ENCODE peak calls at places on chromosomes 13 and 19, in nine cellular contexts. B is psoas muscle; N is HCT116; P is mammary epithelial cell; Z is stomach; A is heart left ventricle; I is hepatocyte; D is CD8-positive, alpha-beta T cell; X is AG04450. W is an unnamed sample. For H3K9me3, the result is how much of the 10 kb centered on the place peaks cover.

GRCh38 chr13:107348471-107348870 is 780.5 kb upstream of the ARGLU1 start:
- DNase-seq in I (no peak), B (no peak), A (no peak), Z (no peak), X (no peak), P (no peak), D (no peak), N (no peak), W (no peak)

GRCh38 chr13:48741377-48741776 is 87.6 kb downstream of the CYSLTR2 start:
- DNase-seq in D (no peak), I (no peak), X (no peak), P (peak), B (no peak), Z (no peak), N (no peak), A (no peak), W (no peak)

GRCh38 chr13:42014119-42014518 is 34.3 kb upstream of the DGKH start:
- DNase-seq in I (no peak), P (no peak), B (no peak), Z (no peak), N (no peak), D (no peak), A (no peak), X (no peak), W (no peak)

GRCh38 chr19:4633140-4633967 is 6.0 kb upstream of the TNFAIP8L1 start:
- DNase-seq in D (peak), I (peak), X (peak), A (peak), Z (peak), N (peak), P (peak), B (peak), W (peak)

GRCh38 chr19:49434907-49435577 is 6.3 kb downstream of the SLC17A7 start:
- DNase-seq in B (no peak), I (no peak), N (no peak), D (no peak), X (no peak), A (no peak), P (no peak), Z (no peak), W (no peak)

GRCh38 chr13:84362777-84363176 is 480.5 kb upstream of the SLITRK1 start:
- DNase-seq in I (no peak), P (peak), Z (no peak), D (no peak), X (no peak), A (no peak), B (no peak), N (no peak), W (no peak)

GRCh38 chr19:10593820-10594637 is 6.9 kb upstream of the AP1M2 start:
- DNase-seq in P (no peak), Z (no peak), N (no peak), I (no peak), B (no peak), D (no peak), X (no peak), A (no peak), W (no peak)

GRCh38 chr13:28564030-28564429 is 69.1 kb upstream of the FLT1 start:
- DNase-seq in I (no peak), X (no peak), B (no peak), A (no peak), D (no peak), Z (no peak), P (peak), N (no peak), W (peak)

GRCh38 chr19:49862411-49863253 is 4.7 kb downstream of the PNKP start:
- DNase-seq in P (no peak), D (no peak), B (no peak), N (no peak), I (no peak), A (no peak), X (no peak), Z (no peak), W (no peak)

GRCh38 chr19:3494051-3494450 is 6.4 kb downstream of the DOHH start:
- DNase-seq in A (no peak), P (no peak), D (peak), B (no peak), N (no peak), X (no peak), I (no peak), Z (peak), W (no peak)

GRCh38 chr19:38713227-38713649 is 31.0 kb downstream of the CAPN12 start:
- DNase-seq in Z (peak), A (peak), P (no peak), B (peak), D (no peak), I (no peak), X (no peak), N (no peak), W (no peak)

GRCh38 chr13:105908581-105908980 is 626.9 kb downstream of the EFNB2 start:
- DNase-seq in X (no peak), Z (no peak), D (no peak), P (no peak), I (no peak), N (no peak), B (no peak), A (no peak), W (no peak)

GRCh38 chr19:46656541-46656940 is 4.4 kb downstream of the DACT3 start:
- DNase-seq in N (no peak), B (no peak), I (no peak), A (no peak), Z (no peak), D (no peak), P (no peak), X (no peak), W (no peak)

GRCh38 chr13:35711909-35712308 is 235.4 kb upstream of the MAB21L1 start:
- DNase-seq in Z (no peak), N (no peak), P (no peak), A (no peak), X (no peak), B (no peak), D (no peak), I (no peak), W (no peak)

GRCh38 chr13:60583911-60584753 is 187.1 kb downstream of the TDRD3 start:
- DNase-seq in D (no peak), I (no peak), N (no peak), Z (no peak), P (peak), A (no peak), X (peak), B (no peak), W (no peak)

GRCh38 chr19:51740356-51740755 is 11.3 kb downstream of the FPR1 start:
- DNase-seq in N (no peak), A (no peak), X (no peak), Z (no peak), P (no peak), D (no peak), I (no peak), B (no peak), W (no peak)

GRCh38 chr13:33053397-33054066 is 37.3 kb downstream of the KL start:
- DNase-seq in P (no peak), Z (no peak), A (no peak), X (no peak), N (no peak), D (no peak), I (no peak), B (no peak), W (no peak)

GRCh38 chr19:1410136-1410786 is 2.9 kb downstream of the DAZAP1 start:
- DNase-seq in I (no peak), A (no peak), N (no peak), P (no peak), X (no peak), D (no peak), B (no peak), Z (no peak), W (no peak)

GRCh38 chr13:27406178-27406939 is 18.1 kb upstream of the GTF3A start:
- DNase-seq in A (no peak), Z (no peak), B (no peak), P (peak), X (no peak), N (no peak), I (peak), D (no peak), W (no peak)

GRCh38 chr19:46035546-46035945 is 5.3 kb downstream of the IGFL4 start:
- DNase-seq in Z (no peak), X (no peak), B (no peak), A (no peak), D (no peak), N (no peak), I (no peak), P (no peak), W (no peak)

GRCh38 chr13:40506592-40507446 is 159.6 kb downstream of the FOXO1 start:
- DNase-seq in B (no peak), A (no peak), Z (no peak), N (no peak), D (no peak), P (no peak), X (no peak), I (no peak), W (no peak)

GRCh38 chr19:13718733-13719132 is 45.6 kb upstream of the MRI1 start:
- DNase-seq in P (peak), B (no peak), Z (no peak), A (no peak), D (no peak), N (no peak), I (peak), X (peak), W (no peak)

GRCh38 chr19:2449019-2449418 is 7.7 kb downstream of the LMNB2 start:
- DNase-seq in X (no peak), I (no peak), Z (no peak), D (peak), A (no peak), B (no peak), P (no peak), N (no peak), W (no peak)

GRCh38 chr13:111508902-111509509 is 188.6 kb downstream of the TEX29 start:
- DNase-seq in X (no peak), Z (peak), A (no peak), I (no peak), D (no peak), P (no peak), N (no peak), B (no peak), W (no peak)

GRCh38 chr19:7658219-7658686 is 10.6 kb upstream of the RETN start:
- DNase-seq in D (peak), P (no peak), B (no peak), Z (no peak), X (no peak), A (no peak), I (no peak), N (no peak), W (no peak)

GRCh38 chr13:39297023-39297422 is 258.8 kb downstream of the NHLRC3 start:
- DNase-seq in P (no peak), X (no peak), D (no peak), N (no peak), Z (no peak), A (no peak), I (no peak), B (no peak), W (no peak)

GRCh38 chr13:31485183-31485582 is 254.1 kb upstream of the RXFP2 start:
- DNase-seq in X (no peak), N (no peak), Z (no peak), B (no peak), P (no peak), D (no peak), A (no peak), I (peak), W (no peak)

GRCh38 chr19:54727562-54727961 is 3.3 kb downstream of the KIR3DL3 start:
- DNase-seq in N (no peak), Z (no peak), I (no peak), A (no peak), B (no peak), D (no peak), P (no peak), X (no peak), W (peak)

GRCh38 chr19:54728167-54728566 is 3.9 kb downstream of the KIR3DL3 start:
- DNase-seq in A (no peak), P (no peak), I (no peak), Z (no peak), N (no peak), D (no peak), X (no peak), B (no peak), W (peak)

GRCh38 chr19:54724644-54725043 is 402 bp downstream of the KIR3DL3 start:
- DNase-seq in Z (no peak), P (no peak), B (no peak), N (no peak), D (no peak), I (no peak), X (no peak), A (no peak), W (no peak)

GRCh38 chr19:54725321-54725720 is 1.1 kb downstream of the KIR3DL3 start:
- DNase-seq in B (no peak), X (no peak), I (no peak), N (no peak), A (no peak), P (no peak), Z (no peak), D (no peak), W (no peak)

DNA sequence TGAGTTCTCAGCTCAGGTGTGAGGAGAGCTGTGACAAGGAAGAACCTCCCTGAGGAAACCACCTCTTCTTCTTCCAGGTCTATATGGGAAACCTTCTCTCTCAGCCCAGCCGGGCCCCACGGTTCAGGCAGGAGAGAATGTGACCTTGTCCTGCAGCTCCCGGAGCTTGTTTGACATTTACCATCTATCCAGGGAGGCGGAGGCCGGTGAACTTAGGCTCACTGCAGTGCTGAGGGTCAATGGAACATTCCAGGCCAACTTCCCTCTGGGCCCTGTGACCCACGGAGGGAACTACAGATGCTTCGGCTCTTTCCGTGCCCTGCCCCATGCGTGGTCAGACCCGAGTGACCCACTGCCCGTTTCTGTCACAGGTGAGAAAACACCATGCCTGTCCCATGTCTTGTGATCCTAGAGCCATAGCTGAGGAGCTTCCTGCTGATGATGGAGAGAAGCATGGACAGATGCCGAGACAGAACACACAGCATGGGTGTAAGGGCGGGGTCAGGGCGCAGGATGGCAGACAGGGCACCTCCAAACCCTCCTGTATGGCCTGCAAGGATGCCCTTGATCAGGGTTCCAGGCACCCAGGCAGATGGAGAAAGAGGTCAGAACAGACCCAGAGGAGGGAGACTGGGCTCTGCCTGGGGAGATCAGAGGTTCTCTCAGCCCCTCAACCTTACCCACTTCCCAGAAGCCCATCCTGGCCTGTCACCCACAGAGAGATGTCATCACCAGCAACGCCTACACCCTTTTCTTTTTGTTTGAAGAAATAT is 5.4 kb downstream of the KIR3DL3 start:
- DNase-seq in N (no peak), P (no peak), I (no peak), X (no peak), D (no peak), A (no peak), B (no peak), Z (no peak), W (no peak)
- H3K9me3 ChIP-seq in N (under half), P (under half), I (under half), X (under half), D (under half), A (under half), B (under half), Z (under half), W (under half)

DNA sequence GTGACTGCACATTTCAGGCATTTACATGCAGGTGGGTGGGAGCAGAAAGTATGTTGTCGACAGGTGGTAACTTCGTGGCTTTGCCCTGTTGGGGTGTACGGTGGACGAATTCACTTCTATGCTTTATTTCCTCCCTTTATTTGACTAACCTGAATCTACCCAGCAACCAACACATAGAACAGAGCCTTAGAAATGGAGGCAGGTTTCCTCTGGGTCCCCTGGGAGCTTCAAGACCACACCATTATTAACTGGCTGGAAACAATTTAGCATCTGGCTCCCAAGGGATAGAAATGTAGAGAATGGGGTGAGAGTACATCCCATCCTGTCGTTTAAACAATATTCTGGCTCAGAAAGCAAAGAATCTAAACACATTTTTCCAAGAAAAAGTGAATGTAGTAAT is 244.4 kb downstream of the DLEU7 start:
- DNase-seq in Z (no peak), X (no peak), I (no peak), P (no peak), D (no peak), N (no peak), B (no peak), A (no peak), W (no peak)
- H3K4me3 ChIP-seq in Z (no peak), X (no peak), I (no peak), P (no peak), D (no peak), N (no peak), B (no peak), A (no peak), W (no peak)

DNA sequence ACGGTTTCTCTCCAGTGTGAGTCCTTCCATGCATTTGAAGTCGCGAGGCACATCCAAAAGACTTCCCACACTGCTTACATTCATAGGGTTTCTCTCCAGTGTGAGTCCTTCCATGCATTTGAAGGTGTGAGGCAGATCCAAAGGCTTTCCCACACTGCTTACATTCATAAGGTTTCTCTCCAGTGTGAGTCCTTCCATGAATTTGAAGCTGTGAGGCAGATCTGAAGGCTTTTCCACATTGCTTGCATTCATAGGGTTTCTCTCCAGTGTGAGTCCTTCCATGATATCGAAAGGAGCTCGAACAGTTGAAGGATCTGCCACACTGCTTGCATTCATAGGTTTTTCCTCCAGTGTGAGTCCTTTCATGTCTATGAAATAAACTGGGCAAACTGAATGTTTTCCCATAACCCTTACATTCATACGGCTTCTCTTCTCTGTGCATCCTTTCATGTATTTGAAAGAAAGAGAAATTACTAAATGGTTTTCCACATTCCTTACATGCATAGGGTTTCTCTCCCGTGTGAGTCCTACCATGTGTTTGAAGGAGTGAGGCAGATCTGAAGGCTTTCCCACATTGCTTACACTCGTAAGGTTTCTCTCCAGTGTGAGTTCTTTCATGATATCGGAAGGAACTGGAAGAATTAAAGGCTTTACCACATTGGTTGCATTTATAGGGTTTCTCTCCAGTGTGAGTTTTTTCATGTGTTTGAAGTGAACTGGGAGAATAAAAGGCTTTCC is 20.3 kb downstream of the ZNF433 start:
- DNase-seq in A (no peak), D (no peak), X (no peak), P (no peak), Z (no peak), I (no peak), N (no peak), B (no peak), W (no peak)
- H3K9me3 ChIP-seq in A (under half), D (under half), X (half or more), P (under half), Z (half or more), I (half or more), N (under half), B (half or more), W (under half)

DNA sequence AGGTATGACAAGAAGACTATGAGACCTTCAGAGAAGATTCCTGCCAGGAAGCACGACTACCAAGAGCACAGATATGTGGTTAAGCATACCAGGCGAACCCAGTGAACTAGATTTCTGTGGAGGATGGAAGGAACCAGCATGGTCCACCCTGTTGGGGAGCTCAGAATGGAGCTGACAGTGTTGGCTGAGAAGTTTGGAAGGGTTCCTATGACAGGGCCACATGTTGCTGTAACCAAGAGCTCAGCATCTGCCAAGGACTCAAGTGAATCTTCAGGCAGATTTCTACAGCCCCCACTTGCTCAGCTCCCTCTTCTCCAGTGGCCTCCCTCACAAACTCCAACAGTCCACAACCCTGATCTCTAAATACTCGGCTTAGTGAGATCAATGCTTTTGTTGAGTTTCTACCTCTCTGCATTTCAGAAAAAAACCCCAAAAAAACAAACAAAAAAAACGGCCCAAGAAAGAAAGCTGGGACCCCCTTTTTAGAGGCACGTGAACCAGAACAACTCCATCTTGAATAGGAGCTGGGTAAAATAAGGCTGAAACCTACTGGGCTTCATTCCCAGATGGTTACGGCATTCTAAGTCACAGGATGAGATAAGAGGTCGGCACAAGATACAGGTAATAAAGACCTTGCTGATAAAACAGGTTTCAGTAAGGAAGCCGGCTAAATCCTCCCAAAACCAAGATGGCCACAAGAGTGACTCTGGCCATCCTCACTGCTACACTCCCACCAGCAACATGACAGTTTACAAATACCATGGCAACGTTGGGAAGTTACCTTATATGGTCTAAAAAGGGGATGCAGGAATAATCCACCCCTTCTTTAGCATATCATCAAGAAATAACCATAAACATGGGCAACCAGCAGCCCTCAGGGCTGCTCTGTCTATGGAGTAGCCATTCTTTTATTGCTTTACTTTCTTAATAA is 691.1 kb downstream of the UQCRFS1 start:
- DNase-seq in B (no peak), Z (no peak), D (no peak), N (no peak), I (no peak), X (no peak), A (no peak), P (no peak), W (no peak)
- H3K4me3 ChIP-seq in B (no peak), Z (no peak), D (no peak), N (no peak), I (no peak), X (no peak), A (no peak), P (no peak), W (no peak)

GRCh38 chr13:85383291-85383690 is 415.9 kb downstream of the SLITRK6 start:
- DNase-seq in I (no peak), Z (no peak), A (no peak), B (no peak), P (no peak), X (no peak), D (no peak), N (no peak), W (no peak)
- H3K9me3 ChIP-seq in I (under half), Z (under half), A (under half), B (under half), P (under half), X (under half), D (under half), N (under half), W (under half)